ENCODE peak calls at places on chromosomes 11 and 22, in eight cellular contexts. E, K, Q, R, L, W, B and Y are unnamed samples.
A peak's percentile ranks its signal among the peaks of the same experiment; 100 is the strongest.

GRCh38 chr11:87063982-87064381 is 26.2 kb downstream of the TMEM135 start:
- DNase-seq in Q (no peak), R (no peak), W (no peak), E (no peak), K (no peak), L (no peak), B (no peak), Y (no peak)

GRCh38 chr11:269146-269890 is 8.9 kb upstream of the NLRP6 start:
- DNase-seq in L (peak; percentile 94), Q (no peak), W (no peak), R (no peak), B (no peak), E (no peak), K (no peak), Y (no peak)

GRCh38 chr11:36577859-36578258 is 10.1 kb downstream of the RAG1 start:
- DNase-seq in R (no peak), K (no peak), E (no peak), W (no peak), Q (peak; percentile 10), L (no peak), B (no peak), Y (no peak)

GRCh38 chr22:41782316-41782715 is 18.2 kb upstream of the CCDC134 start:
- DNase-seq in R (no peak), L (no peak), K (no peak), B (no peak), Q (no peak), E (no peak), W (no peak), Y (no peak)

GRCh38 chr22:50216684-50217520 is 16.1 kb downstream of the SELENOO start:
- DNase-seq in R (no peak), E (no peak), W (no peak), B (no peak), Q (no peak), K (no peak), L (no peak), Y (no peak)

GRCh38 chr11:108160970-108161566 is 39.7 kb downstream of the ACAT1 start:
- DNase-seq in E (no peak), B (no peak), W (no peak), R (no peak), L (peak; percentile 41), Q (no peak), K (no peak), Y (no peak)

GRCh38 chr11:85048801-85049200 is 578.3 kb downstream of the DLG2 start:
- DNase-seq in R (no peak), Q (no peak), W (no peak), E (no peak), B (no peak), L (no peak), K (no peak), Y (no peak)

GRCh38 chr22:44037519-44038370 is 13.6 kb downstream of the PARVB start:
- DNase-seq in B (no peak), L (no peak), R (no peak), Q (peak; percentile 84), E (peak; percentile 84), W (peak; percentile 69), K (peak; percentile 86), Y (no peak)

GRCh38 chr11:4134844-4135243 is 40.2 kb downstream of the RRM1 start:
- DNase-seq in L (no peak), Q (peak; percentile 14), K (peak; percentile 6), B (no peak), E (peak; percentile 65), R (no peak), W (no peak), Y (peak; percentile 11)

GRCh38 chr22:23370251-23370650 is 189.9 kb downstream of the BCR start:
- DNase-seq in L (no peak), K (no peak), W (no peak), R (no peak), B (no peak), E (no peak), Q (no peak), Y (no peak)

GRCh38 chr22:34001701-34002466 is 81.6 kb upstream of the LARGE1 start:
- DNase-seq in B (no peak), L (no peak), E (no peak), R (no peak), K (no peak), W (no peak), Q (no peak), Y (no peak)

GRCh38 chr11:72668645-72669347 is 5.4 kb downstream of the PDE2A start:
- DNase-seq in E (no peak), W (no peak), R (no peak), B (no peak), Q (no peak), L (peak; percentile 75), K (no peak), Y (no peak)

GRCh38 chr11:18046116-18046777 is at the start of gene TPH1:
- DNase-seq in L (no peak), W (no peak), E (no peak), K (no peak), Q (peak; percentile 50), B (peak; percentile 48), R (peak; percentile 59), Y (no peak)

GRCh38 chr11:48055292-48056132 is 75.2 kb downstream of the PTPRJ start:
- DNase-seq in K (no peak), W (no peak), R (no peak), E (no peak), L (peak; percentile 88), B (peak; percentile 66), Q (no peak), Y (peak; percentile 97)

GRCh38 chr22:30872282-30873041 is 96.1 kb downstream of the MORC2 start:
- DNase-seq in K (no peak), E (no peak), Q (no peak), L (no peak), B (no peak), R (peak; percentile 27), W (no peak), Y (no peak)

GRCh38 chr11:2750601-2751522 is 51.1 kb upstream of the KCNQ1OT1 start:
- DNase-seq in L (no peak), B (no peak), R (peak; percentile 22), K (no peak), W (no peak), Q (no peak), E (no peak), Y (no peak)

GRCh38 chr22:26617251-26618199 is at the start of gene CRYBB1:
- DNase-seq in R (no peak), B (no peak), E (no peak), Q (no peak), W (no peak), L (peak; percentile 23), K (no peak), Y (no peak)

GRCh38 chr22:18000441-18001039 is 23.8 kb downstream of the MICAL3 start:
- DNase-seq in E (peak; percentile 24), W (no peak), B (peak; percentile 34), R (no peak), L (peak; percentile 25), Q (no peak), K (no peak), Y (no peak)

GRCh38 chr22:33932997-33933396 is 12.7 kb upstream of the LARGE1 start:
- DNase-seq in Q (no peak), E (no peak), W (no peak), K (no peak), R (no peak), B (no peak), L (no peak), Y (no peak)

GRCh38 chr22:36470162-36470993 is 11.1 kb downstream of the TXN2 start:
- DNase-seq in Q (peak; percentile 46), R (peak; percentile 84), K (peak; percentile 83), E (peak; percentile 84), L (peak; percentile 91), B (peak; percentile 85), W (peak; percentile 60), Y (peak; percentile 67)
- TF ChIP-seq CTCF in Q (peak; percentile 96), R (peak; percentile 92), K (peak; percentile 98), E (peak; percentile 80), L (peak; percentile 96), B (peak; percentile 91), W (peak; percentile 94), Y (peak; percentile 96)

DNA sequence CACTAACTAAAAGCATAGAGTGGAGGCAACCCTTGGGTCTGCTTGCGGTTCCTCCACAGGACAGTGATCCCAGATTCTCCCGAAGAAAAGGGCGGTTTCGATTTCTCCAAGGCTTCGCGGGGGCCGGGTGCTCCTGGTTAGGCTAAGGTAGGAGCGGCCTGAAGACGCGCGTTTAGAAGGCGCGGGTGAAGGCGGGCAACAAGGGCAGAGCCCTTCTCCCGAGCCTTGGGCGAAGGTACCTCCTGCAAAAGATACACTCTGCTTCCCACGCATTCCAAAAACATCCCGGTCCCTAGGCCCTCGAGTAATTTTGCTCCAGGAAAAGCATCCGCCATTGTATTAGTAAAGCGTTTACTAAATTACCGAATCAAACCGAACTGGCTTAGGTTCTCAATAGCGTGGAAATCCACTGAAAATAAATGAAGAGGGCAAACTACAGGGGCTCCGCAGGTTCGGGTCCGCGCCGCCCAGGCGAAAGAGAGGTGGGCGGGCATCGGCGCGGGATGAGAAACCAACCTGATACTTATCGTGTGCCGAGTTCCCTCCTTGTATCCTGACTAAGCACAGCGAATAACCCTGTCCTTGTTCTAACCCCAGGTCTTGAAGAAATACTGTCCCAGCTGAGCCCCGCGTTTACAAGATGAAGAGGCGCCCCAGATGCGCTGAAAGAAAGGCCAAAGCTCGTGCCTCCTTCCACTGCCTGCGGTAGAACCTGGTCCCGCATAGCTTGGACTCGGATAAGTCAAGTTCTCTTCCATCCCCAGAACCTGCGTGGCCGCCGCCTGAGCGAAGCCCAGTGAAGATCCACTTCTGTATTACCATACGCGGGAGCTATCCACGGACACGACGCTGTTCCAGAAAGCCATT is 1.9 kb downstream of the WT1 start:
- DNase-seq in K (no peak), B (no peak), L (peak; percentile 65), R (no peak), W (no peak), Q (no peak), E (no peak), Y (no peak)
- TF ChIP-seq CTCF in K (no peak), B (no peak), L (no peak), R (no peak), W (no peak), Q (no peak), E (no peak), Y (no peak)

DNA sequence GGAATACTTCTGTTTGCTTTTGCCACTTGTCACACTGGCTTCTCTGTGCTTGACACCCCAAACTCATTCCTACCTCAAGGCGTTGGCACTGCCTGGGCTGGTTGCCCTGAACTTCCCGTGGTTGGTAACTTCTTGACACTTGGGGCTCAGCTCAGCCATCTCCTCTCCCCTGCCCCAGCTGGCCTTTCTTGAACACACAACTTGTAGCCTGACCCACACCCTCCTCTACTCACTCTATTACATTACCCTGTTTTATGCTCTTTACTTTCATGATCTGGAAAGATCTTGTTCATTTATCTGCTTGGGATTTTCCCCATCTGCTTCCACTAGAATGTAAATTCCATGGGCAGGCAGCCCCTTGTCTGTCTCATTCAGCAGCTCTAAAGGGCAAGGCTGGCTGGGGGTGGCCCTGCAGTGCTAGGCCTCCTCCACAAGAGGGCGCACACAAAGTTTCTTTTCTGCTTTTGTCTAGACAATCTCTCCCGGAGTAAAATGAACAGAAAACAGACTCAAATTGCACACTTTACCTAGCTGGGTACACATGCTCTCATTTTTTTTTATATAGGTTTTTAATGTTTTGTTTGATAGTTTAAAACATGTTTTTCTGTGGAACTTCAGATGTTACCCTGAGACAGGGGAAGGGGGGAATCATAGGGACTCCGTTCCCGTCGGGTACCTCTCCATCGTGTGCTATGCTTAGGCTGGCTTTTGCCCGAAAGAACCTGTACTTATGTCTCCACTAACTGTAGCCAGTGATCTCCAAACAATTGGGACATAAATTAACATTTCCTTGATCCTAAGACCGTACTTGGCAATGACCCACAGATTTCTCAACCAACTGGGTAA is 16.4 kb upstream of the MRGPRX2 start:
- DNase-seq in Q (peak; percentile 57), L (peak; percentile 46), E (peak; percentile 39), K (no peak), W (peak; percentile 31), B (peak; percentile 79), R (no peak), Y (no peak)
- TF ChIP-seq CTCF in Q (peak; percentile 97), L (peak; percentile 92), E (peak; percentile 84), K (peak; percentile 99), W (peak; percentile 98), B (peak; percentile 91), R (peak; percentile 99), Y (peak; percentile 84)

GRCh38 chr11:70682760-70683159 is 284.4 kb downstream of the CTTN start:
- DNase-seq in Q (no peak), W (no peak), E (no peak), L (no peak), R (no peak), K (no peak), B (no peak), Y (no peak)
- TF ChIP-seq CTCF in Q (no peak), W (no peak), E (no peak), L (no peak), R (no peak), K (no peak), B (no peak), Y (no peak)